ENCODE peak calls at places on chromosomes 6 and 20, in seven cellular contexts. W is NCI-H460, Y is LoVo, S is IMR-90, E is GM19239, L is mammary epithelial cell, T is NCI-H1105 treated with DMSO at 0.1 percent for 48 hours. V is an unnamed sample.

GRCh38 chr20:1283522-1284210 is 17.6 kb downstream of the SNPH start:
- DNase-seq in T (no peak), Y (no peak), W (no peak), E (no peak), L (no peak), S (peak; percentile 30), V (no peak)

GRCh38 chr6:170371588-170371987 is 65.0 kb downstream of the FAM120B start:
- DNase-seq in W (no peak), Y (no peak), L (no peak), T (no peak), S (peak; percentile 5), E (no peak), V (no peak)

GRCh38 chr6:31094389-31094881 is 17.9 kb downstream of the C6orf15 start:
- DNase-seq in Y (peak; percentile 20), L (peak; percentile 17), W (no peak), E (no peak), S (no peak), T (no peak), V (no peak)

GRCh38 chr6:163113358-163113962 is 301.1 kb upstream of the QKI start:
- DNase-seq in S (no peak), E (no peak), T (peak; percentile 17), Y (no peak), L (no peak), W (no peak), V (no peak)

GRCh38 chr20:43721097-43721428 is 5.7 kb downstream of the GTSF1L start:
- DNase-seq in L (no peak), W (no peak), Y (no peak), E (no peak), S (no peak), T (no peak), V (no peak)

GRCh38 chr6:157994126-157994795 is 12.6 kb downstream of the SYNJ2 start:
- DNase-seq in S (no peak), W (no peak), Y (peak; percentile 22), L (no peak), E (no peak), T (no peak), V (no peak)

GRCh38 chr20:10524643-10525042 is 89.5 kb downstream of the SLX4IP start:
- DNase-seq in W (no peak), S (no peak), T (no peak), L (peak; percentile 90), Y (no peak), E (no peak), V (no peak)

GRCh38 chr20:23299673-23300050 is 50.9 kb upstream of the NXT1 start:
- DNase-seq in Y (no peak), L (no peak), T (no peak), E (no peak), S (no peak), W (no peak), V (no peak)

GRCh38 chr20:41998539-41999341 is 380.6 kb upstream of the CHD6 start:
- DNase-seq in S (no peak), E (no peak), W (no peak), T (no peak), Y (no peak), L (no peak), V (no peak)

GRCh38 chr20:57869291-57869950 is 159.6 kb upstream of the PMEPA1 start:
- DNase-seq in S (no peak), Y (no peak), E (no peak), T (no peak), W (no peak), L (no peak), V (no peak)

GRCh38 chr6:37940074-37940847 is 120.7 kb downstream of the ZFAND3 start:
- DNase-seq in L (no peak), W (no peak), S (peak; percentile 75), T (no peak), Y (no peak), E (no peak), V (no peak)

GRCh38 chr20:23200914-23201313 is 114.8 kb upstream of the CD93 start:
- DNase-seq in S (peak; percentile 8), W (peak; percentile 28), T (peak; percentile 19), L (peak; percentile 45), Y (peak; percentile 32), E (no peak), V (no peak)

GRCh38 chr20:41321003-41321402 is 3.5 kb upstream of the ZHX3 start:
- DNase-seq in S (no peak), W (no peak), T (no peak), Y (no peak), L (no peak), E (no peak), V (no peak)

GRCh38 chr6:41284726-41285125 is 1.8 kb downstream of the TREM1 start:
- DNase-seq in E (no peak), T (no peak), S (peak; percentile 20), W (no peak), L (peak; percentile 79), Y (no peak), V (no peak)

GRCh38 chr6:106886922-106887797 is 87.4 kb downstream of the CD24 start:
- DNase-seq in T (peak; percentile 27), S (no peak), Y (no peak), L (no peak), E (no peak), W (no peak), V (no peak)

GRCh38 chr6:131755597-131755996 is 44.8 kb upstream of the CTAGE9 start:
- DNase-seq in W (no peak), Y (no peak), E (no peak), S (peak; percentile 98), L (peak; percentile 57), T (no peak), V (no peak)

GRCh38 chr6:26493258-26493657 is 6.8 kb upstream of the BTN1A1 start:
- DNase-seq in E (no peak), W (no peak), Y (no peak), T (no peak), L (no peak), S (peak; percentile 55), V (no peak)

GRCh38 chr20:33880396-33880795 is 69.2 kb downstream of the CHMP4B start:
- DNase-seq in L (no peak), T (no peak), S (no peak), Y (no peak), E (no peak), W (no peak), V (no peak)

GRCh38 chr6:43213431-43213830 is 15.8 kb downstream of the DNPH1 start:
- DNase-seq in L (no peak), Y (no peak), T (no peak), W (no peak), E (no peak), S (no peak), V (no peak)

GRCh38 chr6:47247227-47247797 is 62.4 kb downstream of the TNFRSF21 start:
- DNase-seq in S (no peak), L (no peak), T (peak; percentile 97), Y (no peak), E (no peak), W (no peak), V (no peak)

GRCh38 chr6:125738276-125738675 is 11.2 kb upstream of the HEY2 start:
- DNase-seq in E (no peak), L (no peak), Y (no peak), S (no peak), W (no peak), T (no peak), V (no peak)

GRCh38 chr6:167804281-167805013 is 22.3 kb upstream of the AFDN start:
- DNase-seq in Y (no peak), L (no peak), W (no peak), E (no peak), S (no peak), T (no peak), V (no peak)

GRCh38 chr6:158825951-158826306 is 6.8 kb upstream of the EZR start:
- DNase-seq in E (no peak), S (peak; percentile 75), W (no peak), L (no peak), Y (no peak), T (no peak), V (no peak)

GRCh38 chr6:20564777-20565176 is 30.5 kb downstream of the CDKAL1 start:
- DNase-seq in W (no peak), S (peak; percentile 6), L (no peak), T (peak; percentile 80), E (no peak), Y (no peak), V (no peak)

GRCh38 chr20:37990571-37991151 is 42.6 kb downstream of the TTI1 start:
- DNase-seq in Y (peak; percentile 51), L (peak; percentile 91), S (peak; percentile 78), E (peak; percentile 76), W (no peak), T (no peak), V (peak; percentile 48)

GRCh38 chr6:16473184-16473907 is 235.0 kb downstream of the GMPR start:
- DNase-seq in Y (no peak), W (no peak), T (no peak), S (no peak), L (no peak), E (no peak), V (no peak)

GRCh38 chr20:64269604-64270411 is 14.3 kb downstream of the PCMTD2 start:
- DNase-seq in S (no peak), E (no peak), L (no peak), W (no peak), Y (no peak), T (no peak), V (no peak)

GRCh38 chr6:15474196-15474595 is 188.6 kb downstream of the DTNBP1 start:
- DNase-seq in E (no peak), L (peak; percentile 57), T (no peak), S (peak; percentile 70), Y (no peak), W (no peak), V (no peak)

GRCh38 chr20:52799130-52799529 is 173.0 kb upstream of the TSHZ2 start:
- DNase-seq in W (no peak), S (no peak), L (no peak), T (no peak), Y (no peak), E (no peak), V (no peak)

GRCh38 chr6:32935551-32936246 is 5.1 kb downstream of the HLA-DMB start:
- DNase-seq in S (no peak), Y (no peak), W (no peak), E (no peak), T (no peak), L (no peak), V (no peak)

GRCh38 chr6:149942461-149942829 is 631 bp downstream of the ULBP2 start:
- DNase-seq in L (no peak), E (no peak), S (no peak), W (no peak), T (no peak), Y (no peak), V (no peak)